ENCODE peak calls at places on chromosomes 11 and 22, in six cellular contexts. L, O, B, H, T and J are unnamed samples.

GRCh38 chr22:46537946-46538815 is 761 bp upstream of the CELSR1 start:
- DNase-seq in B (peak), T (no peak), H (peak), L (peak), O (no peak), J (peak)

GRCh38 chr11:94845622-94846021 is 77.5 kb downstream of the AMOTL1 start:
- DNase-seq in H (peak), O (no peak), B (peak), L (no peak), T (no peak), J (no peak)

GRCh38 chr22:36741204-36741793 is 34.6 kb downstream of the IFT27 start:
- DNase-seq in O (peak), T (peak), L (peak), B (no peak), H (no peak), J (peak)

GRCh38 chr22:21632237-21632895 is at the start of gene CCDC116:
- DNase-seq in L (peak), B (no peak), T (no peak), O (no peak), H (no peak), J (no peak)

GRCh38 chr22:40654522-40655167 is 18.1 kb upstream of the MRTFA start:
- DNase-seq in O (no peak), T (no peak), H (peak), L (no peak), B (peak), J (peak)

GRCh38 chr11:59545179-59546020 is 34.1 kb downstream of the OR4D9 start:
- DNase-seq in B (no peak), H (no peak), O (peak), L (no peak), T (no peak), J (no peak)

GRCh38 chr11:12642040-12642439 is 32.2 kb upstream of the TEAD1 start:
- DNase-seq in B (peak), L (no peak), H (no peak), T (no peak), O (no peak), J (peak)

GRCh38 chr11:81207421-81208054 is 1526.1 kb downstream of the FAM181B start:
- DNase-seq in O (no peak), L (no peak), H (no peak), T (no peak), B (no peak), J (no peak)

GRCh38 chr11:2470495-2470894 is 25.7 kb downstream of the KCNQ1 start:
- DNase-seq in B (no peak), L (no peak), H (no peak), O (no peak), T (no peak), J (no peak)

GRCh38 chr11:2867142-2867541 is 18.4 kb downstream of the CDKN1C start:
- DNase-seq in T (no peak), L (no peak), B (no peak), O (no peak), H (no peak), J (no peak)

GRCh38 chr11:15599376-15599775 is 484.7 kb downstream of the INSC start:
- DNase-seq in H (no peak), T (no peak), L (no peak), O (no peak), B (no peak), J (no peak)

GRCh38 chr22:24433868-24434471 is 6.6 kb downstream of the ADORA2A start:
- DNase-seq in T (peak), L (no peak), O (no peak), H (peak), B (no peak), J (peak)
- TF ChIP-seq EZH2phosphoT487 in T (no peak), L (no peak), O (no peak), H (no peak), B (no peak), J (no peak)

DNA sequence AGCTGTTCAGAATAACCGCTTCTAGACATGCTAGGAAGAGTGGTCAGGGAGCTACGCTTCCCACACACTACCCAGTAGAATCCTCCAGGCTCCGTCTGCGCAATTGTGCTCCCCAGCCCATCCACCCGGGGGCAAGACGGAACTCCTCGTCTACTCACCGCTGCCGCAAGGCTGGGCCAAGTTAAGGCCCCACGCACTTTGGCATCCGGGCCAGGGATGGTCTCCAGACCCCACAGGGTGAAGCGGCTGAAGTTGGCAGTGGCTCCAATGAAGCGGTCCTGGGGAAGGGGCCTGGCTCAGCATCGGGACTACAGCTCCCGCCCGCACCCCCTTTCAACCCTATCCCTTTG is 736 bp downstream of the RNASEH2C start:
- DNase-seq in O (no peak), T (peak), L (no peak), H (peak), B (peak), J (peak)
- TF ChIP-seq EZH2phosphoT487 in O (no peak), T (no peak), L (no peak), H (no peak), B (no peak), J (no peak)

GRCh38 chr11:10457901-10458300 is 2.8 kb downstream of the AMPD3 start:
- DNase-seq in T (no peak), B (no peak), O (no peak), L (no peak), H (no peak), J (no peak)

GRCh38 chr11:10456519-10456918 is 1.5 kb downstream of the AMPD3 start:
- DNase-seq in B (no peak), L (peak), O (no peak), H (no peak), T (peak), J (peak)

GRCh38 chr11:10460611-10461275 is 5.7 kb downstream of the AMPD3 start:
- DNase-seq in T (no peak), L (no peak), B (no peak), O (no peak), H (no peak), J (no peak)

GRCh38 chr11:10461276-10461790 is 6.3 kb downstream of the AMPD3 start:
- DNase-seq in H (no peak), L (no peak), O (no peak), T (no peak), B (no peak), J (no peak)

GRCh38 chr11:10459029-10459970 is 4.2 kb downstream of the AMPD3 start:
- DNase-seq in O (no peak), L (no peak), H (no peak), T (peak), B (no peak), J (no peak)
- TF ChIP-seq EZH2phosphoT487 in O (no peak), L (no peak), H (no peak), T (no peak), B (no peak), J (no peak)

DNA sequence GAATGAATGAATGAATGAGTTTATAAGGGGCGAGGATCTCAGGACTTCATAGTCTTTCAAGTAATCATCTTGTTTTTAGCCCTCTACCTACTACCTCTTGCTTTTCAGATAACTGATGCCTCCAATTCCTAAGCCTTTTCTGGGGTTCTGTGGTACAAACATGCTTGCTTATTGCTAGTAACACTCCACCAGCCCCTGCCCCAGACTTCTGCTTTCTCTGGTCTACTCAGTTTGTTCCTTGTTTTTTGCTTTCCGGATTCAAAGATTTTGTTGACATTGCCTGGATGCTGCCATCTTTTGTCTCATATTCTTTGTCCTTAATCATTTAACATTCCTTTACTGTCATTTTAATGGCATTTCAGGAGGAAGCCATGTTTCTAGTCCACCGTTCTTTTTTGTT is 8.9 kb upstream of the TMEM9B start:
- DNase-seq in T (no peak), O (no peak), L (no peak), B (no peak), H (no peak), J (no peak)
- TF ChIP-seq EZH2phosphoT487 in T (no peak), O (no peak), L (no peak), B (no peak), H (no peak), J (no peak)

DNA sequence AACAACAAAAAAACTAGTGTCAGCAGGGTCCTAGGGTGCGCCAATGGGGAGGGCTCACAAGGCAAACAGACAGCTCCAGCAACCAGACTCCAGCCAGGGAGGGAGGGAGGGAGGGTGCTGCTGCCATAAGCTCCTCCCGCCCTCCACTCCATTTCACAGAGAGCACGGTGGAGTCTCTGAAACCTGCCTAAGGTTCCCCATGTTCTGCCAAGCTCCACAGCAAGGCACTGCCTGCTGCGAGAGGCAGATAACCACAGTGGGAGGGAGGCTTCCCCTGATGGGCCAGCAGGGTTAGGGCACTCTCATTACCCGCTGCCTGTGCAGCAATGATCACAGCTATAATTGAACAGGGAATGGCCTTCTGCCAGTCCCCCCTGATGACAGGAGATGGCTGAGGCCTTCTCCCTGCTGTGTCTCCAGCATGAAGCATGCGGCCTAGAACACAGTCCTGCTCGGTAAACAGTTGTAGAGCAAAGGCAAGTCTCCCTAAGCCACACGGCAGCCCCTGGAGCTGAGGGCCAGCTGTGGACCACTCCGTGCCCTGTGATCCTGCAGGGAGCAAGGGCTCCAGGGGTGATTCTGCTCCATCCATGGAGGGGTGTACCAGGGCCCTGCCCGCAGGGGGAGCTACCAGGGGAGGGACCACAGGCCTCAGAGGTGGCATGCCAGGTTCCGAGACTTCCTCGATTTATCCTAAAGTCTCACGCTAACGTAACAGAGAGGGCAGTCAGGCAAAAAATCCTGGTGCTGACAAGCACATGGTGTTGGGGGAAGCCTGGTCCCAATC is 42.9 kb downstream of the PC start:
- DNase-seq in B (no peak), H (no peak), O (no peak), L (peak), T (no peak), J (no peak)
- TF ChIP-seq EZH2phosphoT487 in B (no peak), H (no peak), O (no peak), L (no peak), T (no peak), J (no peak)

GRCh38 chr11:122661182-122661945 is 5.8 kb downstream of the UBASH3B start:
- DNase-seq in L (peak), B (no peak), T (no peak), O (no peak), H (peak), J (peak)
- TF ChIP-seq EZH2phosphoT487 in L (no peak), B (no peak), T (no peak), O (no peak), H (no peak), J (no peak)

GRCh38 chr11:18936002-18936673 is 3.1 kb downstream of the MRGPRX1 start:
- DNase-seq in T (no peak), L (no peak), H (peak), B (no peak), O (no peak), J (no peak)

GRCh38 chr11:18934195-18934808 is 4.9 kb downstream of the MRGPRX1 start:
- DNase-seq in H (no peak), T (no peak), O (no peak), L (no peak), B (no peak), J (no peak)

DNA sequence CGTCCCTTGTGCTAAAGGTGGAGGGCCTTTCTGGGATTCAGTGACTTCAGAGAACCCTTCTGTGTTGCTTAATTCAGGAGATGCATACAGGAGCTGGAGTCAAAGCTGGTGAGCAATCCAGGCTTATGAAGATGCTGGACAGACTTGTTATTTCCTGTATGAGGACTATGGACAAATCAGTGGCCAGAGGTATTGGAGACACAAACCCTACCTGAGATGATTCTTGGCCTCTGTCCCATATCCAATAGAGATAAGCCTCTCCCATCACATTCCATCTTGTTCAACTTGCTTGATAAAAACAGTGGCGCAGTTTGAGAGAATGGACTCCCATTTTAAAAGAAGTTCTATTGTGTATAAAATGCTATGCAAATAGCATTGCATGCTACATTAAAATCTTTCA is at the start of gene MRGPRX1:
- DNase-seq in B (no peak), T (no peak), O (no peak), H (no peak), L (no peak), J (no peak)
- TF ChIP-seq EZH2phosphoT487 in B (no peak), T (no peak), O (no peak), H (no peak), L (no peak), J (no peak)

DNA sequence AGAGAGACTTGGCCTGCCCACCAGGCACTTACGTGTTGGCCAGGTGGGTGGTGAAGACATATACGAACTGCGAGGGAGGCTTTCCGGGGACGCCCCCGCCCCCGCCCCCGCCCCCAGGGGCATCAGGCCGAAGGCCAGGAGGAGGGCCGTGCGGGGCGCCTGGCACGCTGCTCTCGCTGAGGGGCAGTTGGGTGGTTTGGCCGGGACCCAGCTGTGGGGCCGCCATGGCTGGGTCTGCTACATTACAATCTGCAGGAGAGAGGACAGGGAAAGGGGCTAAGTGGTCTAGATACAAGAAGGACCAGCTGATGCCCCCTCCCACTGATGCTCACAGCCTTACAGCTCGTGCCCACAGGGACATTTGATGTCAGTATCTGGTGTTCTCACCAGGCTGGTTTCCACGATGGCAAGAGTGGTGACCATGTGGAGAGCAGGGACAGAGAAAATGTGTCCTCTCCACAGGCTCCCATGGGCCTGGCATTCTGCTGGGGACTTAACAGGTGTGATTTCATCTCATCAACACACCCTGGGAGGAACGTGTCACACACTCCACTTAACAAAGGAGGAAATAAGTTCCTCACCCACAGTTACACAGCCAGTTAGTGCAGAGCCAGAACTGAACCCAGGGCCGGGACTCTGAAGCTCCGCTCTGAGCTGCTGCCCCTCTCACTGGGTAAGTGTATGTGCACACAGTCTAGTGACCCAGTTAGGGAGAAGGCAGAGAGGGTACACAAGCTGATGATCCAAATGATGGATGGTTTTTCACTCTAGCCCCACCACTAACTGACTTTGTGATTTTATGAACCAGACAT is 19.7 kb downstream of the CXCR5 start:
- DNase-seq in T (no peak), O (no peak), H (no peak), B (no peak), L (no peak), J (no peak)
- TF ChIP-seq EZH2phosphoT487 in T (no peak), O (no peak), H (no peak), B (no peak), L (no peak), J (no peak)

GRCh38 chr11:77505956-77506355 is 32.1 kb upstream of the PAK1 start:
- DNase-seq in T (no peak), H (no peak), B (no peak), L (no peak), O (no peak), J (no peak)

GRCh38 chr11:77501748-77502147 is 27.9 kb upstream of the PAK1 start:
- DNase-seq in H (no peak), T (no peak), O (no peak), B (no peak), L (no peak), J (no peak)

GRCh38 chr11:77502501-77502900 is 28.6 kb upstream of the PAK1 start:
- DNase-seq in T (no peak), L (no peak), B (no peak), O (no peak), H (no peak), J (peak)

GRCh38 chr11:77506857-77507256 is 33.0 kb upstream of the PAK1 start:
- DNase-seq in O (peak), H (peak), T (no peak), B (peak), L (no peak), J (no peak)

DNA sequence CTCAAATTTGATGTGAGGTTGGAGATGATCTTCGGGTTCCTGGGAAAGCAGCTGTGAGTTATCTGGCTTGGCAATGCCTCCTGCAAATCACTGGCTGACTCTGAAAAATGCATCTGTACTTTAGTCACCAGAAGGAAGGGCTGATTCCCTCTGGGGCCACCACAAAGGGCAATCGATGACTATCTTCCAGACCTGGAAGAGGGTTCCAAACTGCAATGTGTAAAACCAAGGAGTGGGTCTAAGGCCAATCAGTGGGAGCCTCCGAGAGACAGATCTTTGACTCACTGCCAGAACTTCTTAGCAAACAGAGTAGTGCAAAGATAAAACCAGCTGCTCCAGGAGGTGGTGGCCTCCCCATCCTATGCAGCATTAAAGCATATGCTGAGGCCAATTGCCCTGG is 29.1 kb upstream of the PAK1 start:
- DNase-seq in B (peak), T (no peak), H (peak), L (no peak), O (no peak), J (peak)
- TF ChIP-seq EZH2phosphoT487 in B (no peak), T (no peak), H (no peak), L (no peak), O (no peak), J (no peak)

GRCh38 chr11:60951909-60952741 is at the start of gene SLC15A3:
- DNase-seq in L (peak), H (no peak), T (peak), B (no peak), O (no peak), J (peak)
- TF ChIP-seq EZH2phosphoT487 in L (no peak), H (no peak), T (no peak), B (no peak), O (no peak), J (no peak)